ENCODE peak calls at places on chromosomes 16 and 17, in five cellular contexts. One of them, this sample, is unnamed. For H3K4me1, the result is how much of the 10 kb centered on the place peaks cover.

GRCh38 chr16:3959148-3959547 is 78.6 kb upstream of the CREBBP start:
- DNase-seq in aorta: no peak
- DNase-seq in sigmoid colon: no peak
- DNase-seq in mammary epithelial cell: peak
- DNase-seq in Panc1: no peak
- DNase-seq in this sample: peak

GRCh38 chr16:77212736-77213541 is 13.7 kb downstream of the SYCE1L start:
- DNase-seq in mammary epithelial cell: peak
- DNase-seq in Panc1: no peak
- DNase-seq in sigmoid colon: peak
- DNase-seq in aorta: peak
- DNase-seq in this sample: peak

GRCh38 chr17:55962931-55963378 is 190.3 kb upstream of the ANKFN1 start:
- DNase-seq in mammary epithelial cell: no peak
- DNase-seq in aorta: peak
- DNase-seq in sigmoid colon: no peak
- DNase-seq in Panc1: no peak
- DNase-seq in this sample: peak

GRCh38 chr16:75537795-75538194 is 1.9 kb upstream of the CHST5 start:
- DNase-seq in aorta: no peak
- DNase-seq in mammary epithelial cell: no peak
- DNase-seq in Panc1: no peak
- DNase-seq in sigmoid colon: no peak
- DNase-seq in this sample: no peak

GRCh38 chr16:89442990-89443726 is 47.2 kb downstream of the ANKRD11 start:
- DNase-seq in Panc1: no peak
- DNase-seq in mammary epithelial cell: peak
- DNase-seq in aorta: peak
- DNase-seq in sigmoid colon: peak
- DNase-seq in this sample: peak

GRCh38 chr16:89177501-89177900 is 6.0 kb downstream of the CDH15 start:
- DNase-seq in Panc1: no peak
- DNase-seq in sigmoid colon: no peak
- DNase-seq in aorta: no peak
- DNase-seq in mammary epithelial cell: no peak
- DNase-seq in this sample: no peak

GRCh38 chr17:81483085-81483861 is 29.3 kb downstream of the ACTG1 start:
- DNase-seq in mammary epithelial cell: no peak
- DNase-seq in Panc1: no peak
- DNase-seq in sigmoid colon: peak
- DNase-seq in aorta: no peak
- DNase-seq in this sample: peak

GRCh38 chr16:50673496-50674275 is 7.4 kb downstream of the SNX20 start:
- DNase-seq in mammary epithelial cell: no peak
- DNase-seq in sigmoid colon: no peak
- DNase-seq in aorta: peak
- DNase-seq in Panc1: no peak
- DNase-seq in this sample: no peak

GRCh38 chr16:2039286-2040030 is 8.2 kb downstream of the NTHL1 start:
- DNase-seq in aorta: no peak
- DNase-seq in mammary epithelial cell: no peak
- DNase-seq in Panc1: no peak
- DNase-seq in sigmoid colon: peak
- DNase-seq in this sample: no peak

GRCh38 chr16:68361485-68361884 is 50.7 kb downstream of the PRMT7 start:
- DNase-seq in Panc1: no peak
- DNase-seq in mammary epithelial cell: no peak
- DNase-seq in sigmoid colon: no peak
- DNase-seq in aorta: no peak
- DNase-seq in this sample: no peak

GRCh38 chr17:2485970-2486369 is 25.7 kb downstream of the METTL16 start:
- DNase-seq in aorta: no peak
- DNase-seq in sigmoid colon: no peak
- DNase-seq in Panc1: no peak
- DNase-seq in mammary epithelial cell: no peak
- DNase-seq in this sample: no peak

GRCh38 chr17:3433741-3434140 is at the start of gene OR1E2:
- DNase-seq in Panc1: no peak
- DNase-seq in aorta: no peak
- DNase-seq in sigmoid colon: no peak
- DNase-seq in mammary epithelial cell: no peak
- DNase-seq in this sample: no peak

GRCh38 chr17:34241062-34241461 is 14.0 kb upstream of the CCL2 start:
- DNase-seq in Panc1: no peak
- DNase-seq in mammary epithelial cell: no peak
- DNase-seq in aorta: peak
- DNase-seq in sigmoid colon: peak
- DNase-seq in this sample: peak

GRCh38 chr16:23072769-23073549 is 76.3 kb downstream of the USP31 start:
- DNase-seq in Panc1: no peak
- DNase-seq in mammary epithelial cell: peak
- DNase-seq in sigmoid colon: no peak
- DNase-seq in aorta: no peak
- DNase-seq in this sample: peak

GRCh38 chr16:58518980-58519368 is 3.7 kb downstream of the SETD6 start:
- DNase-seq in aorta: no peak
- DNase-seq in Panc1: no peak
- DNase-seq in sigmoid colon: no peak
- DNase-seq in mammary epithelial cell: no peak
- DNase-seq in this sample: no peak

GRCh38 chr17:16438557-16439302 is 23.4 kb downstream of the TRPV2 start:
- DNase-seq in sigmoid colon: peak
- DNase-seq in aorta: peak
- DNase-seq in mammary epithelial cell: peak
- DNase-seq in Panc1: peak
- DNase-seq in this sample: peak

GRCh38 chr16:7513429-7513828 is 180.8 kb downstream of the RBFOX1 start:
- DNase-seq in sigmoid colon: no peak
- DNase-seq in Panc1: no peak
- DNase-seq in aorta: no peak
- DNase-seq in mammary epithelial cell: no peak
- DNase-seq in this sample: no peak

GRCh38 chr16:30844671-30845449 is 49.0 kb downstream of the BCL7C start:
- DNase-seq in Panc1: peak
- DNase-seq in mammary epithelial cell: peak
- DNase-seq in sigmoid colon: peak
- DNase-seq in aorta: peak
- DNase-seq in this sample: peak

GRCh38 chr17:17028059-17028877 is 14.0 kb upstream of the MPRIP start:
- DNase-seq in Panc1: no peak
- DNase-seq in mammary epithelial cell: peak
- DNase-seq in aorta: peak
- DNase-seq in sigmoid colon: peak
- DNase-seq in this sample: peak

GRCh38 chr16:54657058-54657708 is 273.5 kb upstream of the IRX5 start:
- DNase-seq in mammary epithelial cell: peak
- DNase-seq in aorta: peak
- DNase-seq in Panc1: peak
- DNase-seq in sigmoid colon: no peak
- DNase-seq in this sample: no peak

GRCh38 chr16:82287948-82288347 is 117.9 kb upstream of the MPHOSPH6 start:
- DNase-seq in aorta: no peak
- DNase-seq in Panc1: no peak
- DNase-seq in sigmoid colon: no peak
- DNase-seq in mammary epithelial cell: no peak
- DNase-seq in this sample: no peak

GRCh38 chr16:9049241-9049640 is 42.2 kb upstream of the HAPSTR1 start:
- DNase-seq in mammary epithelial cell: no peak
- DNase-seq in Panc1: no peak
- DNase-seq in aorta: no peak
- DNase-seq in sigmoid colon: no peak
- DNase-seq in this sample: no peak

GRCh38 chr17:7971651-7972050 is 30.8 kb upstream of the GUCY2D start:
- DNase-seq in mammary epithelial cell: no peak
- DNase-seq in sigmoid colon: no peak
- DNase-seq in aorta: no peak
- DNase-seq in Panc1: no peak
- DNase-seq in this sample: no peak

GRCh38 chr16:58026139-58026704 is 668 bp downstream of the MMP15 start:
- DNase-seq in aorta: no peak
- DNase-seq in Panc1: no peak
- DNase-seq in sigmoid colon: peak
- DNase-seq in mammary epithelial cell: peak
- DNase-seq in this sample: peak

GRCh38 chr16:1078579-1079021 is 6.1 kb downstream of the SSTR5 start:
- DNase-seq in aorta: peak
- DNase-seq in sigmoid colon: no peak
- DNase-seq in Panc1: peak
- DNase-seq in mammary epithelial cell: peak
- DNase-seq in this sample: peak

GRCh38 chr16:12461201-12461600 is 342.5 kb downstream of the CPPED1 start:
- DNase-seq in aorta: no peak
- DNase-seq in Panc1: no peak
- DNase-seq in mammary epithelial cell: peak
- DNase-seq in sigmoid colon: no peak
- DNase-seq in this sample: no peak

GRCh38 chr16:12675852-12676251 is 127.8 kb downstream of the CPPED1 start:
- DNase-seq in mammary epithelial cell: peak
- DNase-seq in sigmoid colon: no peak
- DNase-seq in Panc1: no peak
- DNase-seq in aorta: no peak
- DNase-seq in this sample: peak

GRCh38 chr17:7830616-7831015 is 3.4 kb upstream of the KDM6B start:
- DNase-seq in aorta: no peak
- DNase-seq in mammary epithelial cell: no peak
- DNase-seq in Panc1: no peak
- DNase-seq in sigmoid colon: peak
- DNase-seq in this sample: no peak

GRCh38 chr16:81723098-81723723 is 55.9 kb upstream of the PLCG2 start:
- DNase-seq in Panc1: peak
- DNase-seq in aorta: no peak
- DNase-seq in mammary epithelial cell: peak
- DNase-seq in sigmoid colon: no peak
- DNase-seq in this sample: peak

GRCh38 chr17:64662774-64663367 is 764 bp upstream of the SMURF2 start:
- DNase-seq in Panc1: no peak
- DNase-seq in aorta: no peak
- DNase-seq in mammary epithelial cell: no peak
- DNase-seq in sigmoid colon: no peak
- DNase-seq in this sample: no peak

DNA sequence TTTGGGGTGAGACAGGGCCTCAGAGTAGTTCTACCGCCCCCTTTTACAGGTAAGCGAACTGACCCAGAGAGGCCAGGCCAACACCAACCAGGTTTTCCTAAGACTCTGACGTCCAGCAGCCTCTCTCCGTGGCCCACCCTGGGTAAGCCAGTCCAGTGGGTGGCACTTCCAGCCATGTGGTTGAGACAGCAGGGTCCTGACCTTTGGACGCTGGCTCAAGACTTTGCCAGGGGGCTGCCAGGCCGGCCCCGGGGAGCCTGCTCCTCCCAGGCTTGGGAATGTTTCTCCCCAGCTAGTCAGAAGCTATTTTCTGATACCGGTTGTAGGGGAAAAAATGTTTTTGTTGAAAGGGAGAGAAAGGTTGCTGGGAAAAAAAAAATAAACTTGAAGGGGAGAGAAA is 16.9 kb downstream of the GPRC5C start:
- DNase-seq in aorta: peak
- DNase-seq in Panc1: no peak
- DNase-seq in sigmoid colon: no peak
- DNase-seq in mammary epithelial cell: no peak
- DNase-seq in this sample: no peak
- H3K4me1 ChIP-seq in aorta: under half
- H3K4me1 ChIP-seq in Panc1: under half
- H3K4me1 ChIP-seq in sigmoid colon: under half
- H3K4me1 ChIP-seq in mammary epithelial cell: under half
- H3K4me1 ChIP-seq in this sample: under half

GRCh38 chr17:41402161-41402560 is 4.8 kb upstream of the KRT31 start:
- DNase-seq in Panc1: no peak
- DNase-seq in mammary epithelial cell: peak
- DNase-seq in sigmoid colon: no peak
- DNase-seq in aorta: no peak
- DNase-seq in this sample: no peak
- H3K4me1 ChIP-seq in Panc1: under half
- H3K4me1 ChIP-seq in mammary epithelial cell: under half
- H3K4me1 ChIP-seq in sigmoid colon: under half
- H3K4me1 ChIP-seq in aorta: under half
- H3K4me1 ChIP-seq in this sample: under half

GRCh38 chr17:77380411-77381184 is 239.8 kb downstream of the SEC14L1 start:
- DNase-seq in mammary epithelial cell: no peak
- DNase-seq in Panc1: no peak
- DNase-seq in aorta: no peak
- DNase-seq in sigmoid colon: no peak
- DNase-seq in this sample: no peak

GRCh38 chr17:77381185-77381700 is 240.5 kb downstream of the SEC14L1 start:
- DNase-seq in aorta: no peak
- DNase-seq in mammary epithelial cell: no peak
- DNase-seq in Panc1: no peak
- DNase-seq in sigmoid colon: no peak
- DNase-seq in this sample: no peak

GRCh38 chr17:77379065-77379428 is 238.3 kb downstream of the SEC14L1 start:
- DNase-seq in Panc1: no peak
- DNase-seq in mammary epithelial cell: no peak
- DNase-seq in aorta: no peak
- DNase-seq in sigmoid colon: no peak
- DNase-seq in this sample: no peak

GRCh38 chr17:77378318-77379064 is 237.7 kb downstream of the SEC14L1 start:
- DNase-seq in aorta: no peak
- DNase-seq in mammary epithelial cell: no peak
- DNase-seq in sigmoid colon: peak
- DNase-seq in Panc1: no peak
- DNase-seq in this sample: no peak

GRCh38 chr17:77379837-77380236 is 239.1 kb downstream of the SEC14L1 start:
- DNase-seq in mammary epithelial cell: no peak
- DNase-seq in Panc1: no peak
- DNase-seq in aorta: no peak
- DNase-seq in sigmoid colon: no peak
- DNase-seq in this sample: no peak
- H3K4me1 ChIP-seq in mammary epithelial cell: half or more
- H3K4me1 ChIP-seq in Panc1: half or more
- H3K4me1 ChIP-seq in aorta: under half
- H3K4me1 ChIP-seq in sigmoid colon: half or more
- H3K4me1 ChIP-seq in this sample: half or more

GRCh38 chr17:29066603-29067002 is 23.7 kb downstream of the PIPOX start:
- DNase-seq in aorta: no peak
- DNase-seq in sigmoid colon: no peak
- DNase-seq in mammary epithelial cell: no peak
- DNase-seq in Panc1: no peak
- DNase-seq in this sample: no peak
- H3K4me1 ChIP-seq in aorta: under half
- H3K4me1 ChIP-seq in sigmoid colon: under half
- H3K4me1 ChIP-seq in mammary epithelial cell: under half
- H3K4me1 ChIP-seq in Panc1: under half
- H3K4me1 ChIP-seq in this sample: under half

DNA sequence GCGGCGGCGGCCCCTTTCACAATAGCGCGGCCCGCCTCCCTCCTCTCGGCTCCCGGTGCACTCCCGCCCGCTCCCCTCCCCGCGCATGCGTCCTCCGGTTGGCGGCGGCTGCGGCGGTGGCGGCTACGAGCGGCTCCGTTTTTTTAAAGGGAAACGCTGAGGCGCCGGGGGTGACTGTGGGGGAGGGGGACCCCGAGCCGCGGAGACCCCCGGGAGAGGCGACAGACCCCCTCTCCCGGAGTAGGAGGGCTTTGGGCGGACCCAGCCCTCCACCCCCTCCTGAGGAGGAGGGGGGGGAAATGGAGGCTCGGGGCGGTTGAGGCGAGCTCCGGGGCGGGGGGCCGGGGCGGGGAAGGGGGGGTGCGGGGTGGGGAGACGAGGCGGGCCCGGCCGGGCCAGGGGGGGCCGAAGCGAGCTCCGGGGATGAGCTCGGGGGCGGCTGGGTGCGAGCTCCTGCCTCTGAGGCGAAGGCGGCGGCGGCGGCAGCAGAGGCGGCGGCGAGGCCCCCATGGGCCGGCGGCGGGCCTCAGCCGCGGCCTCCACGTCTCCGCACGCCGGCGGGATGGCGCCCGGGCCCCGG is at the start of gene MSL1:
- DNase-seq in Panc1: no peak
- DNase-seq in aorta: peak
- DNase-seq in mammary epithelial cell: peak
- DNase-seq in sigmoid colon: peak
- DNase-seq in this sample: peak
- H3K4me1 ChIP-seq in Panc1: under half
- H3K4me1 ChIP-seq in aorta: under half
- H3K4me1 ChIP-seq in mammary epithelial cell: under half
- H3K4me1 ChIP-seq in sigmoid colon: under half
- H3K4me1 ChIP-seq in this sample: under half